ENCODE peak calls at places on chromosomes 3 and 15, in four cellular contexts. One of them, this sample, is unnamed.
A peak's percentile ranks its signal among the peaks of the same experiment; 100 is the strongest.

GRCh38 chr3:119015942-119016341 is 18.7 kb downstream of the IGSF11 start:
- DNase-seq in neural crest cell: no peak
- DNase-seq in A549: no peak
- DNase-seq in tibial nerve: no peak
- DNase-seq in this sample: no peak

GRCh38 chr3:32945136-32945535 is 6.3 kb upstream of the CCR4 start:
- DNase-seq in neural crest cell: no peak
- DNase-seq in A549: no peak
- DNase-seq in tibial nerve: no peak
- DNase-seq in this sample: no peak

GRCh38 chr15:66935121-66935520 is 130.3 kb upstream of the SMAD3 start:
- DNase-seq in neural crest cell: no peak
- DNase-seq in A549: no peak
- DNase-seq in tibial nerve: no peak
- DNase-seq in this sample: no peak

GRCh38 chr15:31393441-31394091 is 66.9 kb downstream of the KLF13 start:
- DNase-seq in neural crest cell: no peak
- DNase-seq in A549: no peak
- DNase-seq in tibial nerve: peak; percentile 13
- DNase-seq in this sample: no peak

GRCh38 chr15:73338606-73339388 is 30.0 kb downstream of the HCN4 start:
- DNase-seq in neural crest cell: no peak
- DNase-seq in A549: no peak
- DNase-seq in tibial nerve: no peak
- DNase-seq in this sample: no peak

GRCh38 chr3:186268616-186269448 is 93.2 kb downstream of the DGKG start:
- DNase-seq in neural crest cell: peak; percentile 12
- DNase-seq in A549: peak; percentile 48
- DNase-seq in tibial nerve: no peak
- DNase-seq in this sample: peak; percentile 37

GRCh38 chr15:76330281-76330680 is 6.3 kb upstream of the ISL2 start:
- DNase-seq in neural crest cell: peak; percentile 30
- DNase-seq in A549: peak; percentile 81
- DNase-seq in tibial nerve: peak; percentile 55
- DNase-seq in this sample: peak; percentile 50

GRCh38 chr3:65831733-65832425 is 206.8 kb downstream of the MAGI1 start:
- DNase-seq in neural crest cell: no peak
- DNase-seq in A549: no peak
- DNase-seq in tibial nerve: no peak
- DNase-seq in this sample: no peak

GRCh38 chr3:139887431-139887830 is 47.6 kb upstream of the CLSTN2 start:
- DNase-seq in neural crest cell: no peak
- DNase-seq in A549: no peak
- DNase-seq in tibial nerve: no peak
- DNase-seq in this sample: no peak

GRCh38 chr3:88985491-88985890 is 121.9 kb upstream of the EPHA3 start:
- DNase-seq in neural crest cell: no peak
- DNase-seq in A549: no peak
- DNase-seq in tibial nerve: no peak
- DNase-seq in this sample: no peak

GRCh38 chr15:58731756-58732535 is 17.6 kb downstream of the ADAM10 start:
- DNase-seq in neural crest cell: no peak
- DNase-seq in A549: peak; percentile 28
- DNase-seq in tibial nerve: peak; percentile 29
- DNase-seq in this sample: no peak

GRCh38 chr3:183434992-183435391 is 6.6 kb upstream of the MCF2L2 start:
- DNase-seq in neural crest cell: no peak
- DNase-seq in A549: no peak
- DNase-seq in tibial nerve: no peak
- DNase-seq in this sample: no peak

GRCh38 chr3:183437696-183438564 is 9.5 kb upstream of the MCF2L2 start:
- DNase-seq in neural crest cell: no peak
- DNase-seq in A549: no peak
- DNase-seq in tibial nerve: no peak
- DNase-seq in this sample: no peak

GRCh38 chr3:183434503-183434902 is 6.1 kb upstream of the MCF2L2 start:
- DNase-seq in neural crest cell: no peak
- DNase-seq in A549: no peak
- DNase-seq in tibial nerve: no peak
- DNase-seq in this sample: no peak

GRCh38 chr3:183437060-183437459 is 8.6 kb upstream of the MCF2L2 start:
- DNase-seq in neural crest cell: no peak
- DNase-seq in A549: no peak
- DNase-seq in tibial nerve: no peak
- DNase-seq in this sample: no peak

DNA sequence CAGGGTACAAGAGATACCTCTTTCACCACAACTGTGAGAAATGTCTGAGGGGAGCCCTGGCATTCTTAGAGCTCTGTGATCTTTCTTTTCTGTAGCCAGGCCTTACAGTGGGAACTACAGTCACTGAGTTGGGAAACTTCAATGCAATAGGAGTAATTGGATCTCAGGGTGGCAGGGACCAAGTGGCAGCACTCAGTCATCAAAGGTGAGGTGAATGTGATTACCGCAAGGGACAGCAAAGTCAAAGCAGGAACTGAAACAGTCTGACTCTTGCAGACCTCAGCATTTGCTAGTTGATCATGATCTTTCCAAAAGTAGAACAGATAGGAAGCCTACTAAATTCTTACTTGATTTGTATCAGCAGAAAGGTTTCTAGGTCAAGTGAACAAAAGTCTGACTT is 7.3 kb upstream of the MCF2L2 start:
- DNase-seq in neural crest cell: no peak
- DNase-seq in A549: no peak
- DNase-seq in tibial nerve: no peak
- DNase-seq in this sample: no peak
- TF ChIP-seq CTCF in neural crest cell: no peak
- TF ChIP-seq CTCF in A549: no peak
- TF ChIP-seq CTCF in tibial nerve: no peak
- TF ChIP-seq CTCF in this sample: no peak

DNA sequence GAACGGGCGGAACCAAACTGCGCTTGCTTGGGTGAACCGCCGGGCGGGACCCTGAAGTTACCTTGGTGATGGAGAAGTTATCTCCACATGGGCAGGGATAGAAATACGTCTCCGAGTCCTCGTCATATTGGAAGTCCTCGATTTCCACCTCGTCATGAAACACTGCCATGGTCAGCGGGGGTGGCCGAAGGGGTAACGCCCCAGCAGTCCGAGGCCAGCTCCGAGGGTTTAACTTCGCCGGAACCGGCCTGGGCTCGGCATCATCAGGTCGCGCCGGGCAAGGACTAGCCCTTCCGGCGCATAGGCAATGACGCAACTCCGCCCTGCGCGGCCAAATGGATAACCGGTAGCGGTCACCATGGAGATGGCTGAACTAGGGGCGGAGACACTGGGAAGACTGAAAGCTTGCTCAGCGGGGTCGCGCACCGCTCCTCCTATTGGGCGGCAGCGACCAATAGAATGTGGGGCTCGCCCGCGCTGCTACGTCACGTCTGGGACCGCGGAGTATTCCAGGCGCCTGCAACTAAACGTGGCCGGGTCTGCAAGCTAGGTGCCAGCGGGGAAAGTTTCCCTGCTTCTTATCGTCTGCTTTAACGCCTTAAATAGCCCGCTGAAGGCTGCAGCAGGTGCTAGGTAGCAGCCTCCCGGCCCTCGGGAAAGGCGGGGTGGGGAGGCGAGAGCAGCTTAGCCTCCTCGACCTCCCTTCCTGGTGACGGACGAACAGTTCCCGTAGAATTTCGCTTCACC is at the start of the genes DPH3 and OXNAD1:
- DNase-seq in neural crest cell: peak; percentile 96
- DNase-seq in A549: peak; percentile 99
- DNase-seq in tibial nerve: peak; percentile 100
- DNase-seq in this sample: peak; percentile 99
- TF ChIP-seq CTCF in neural crest cell: no peak
- TF ChIP-seq CTCF in A549: no peak
- TF ChIP-seq CTCF in tibial nerve: peak; percentile 70
- TF ChIP-seq CTCF in this sample: no peak

DNA sequence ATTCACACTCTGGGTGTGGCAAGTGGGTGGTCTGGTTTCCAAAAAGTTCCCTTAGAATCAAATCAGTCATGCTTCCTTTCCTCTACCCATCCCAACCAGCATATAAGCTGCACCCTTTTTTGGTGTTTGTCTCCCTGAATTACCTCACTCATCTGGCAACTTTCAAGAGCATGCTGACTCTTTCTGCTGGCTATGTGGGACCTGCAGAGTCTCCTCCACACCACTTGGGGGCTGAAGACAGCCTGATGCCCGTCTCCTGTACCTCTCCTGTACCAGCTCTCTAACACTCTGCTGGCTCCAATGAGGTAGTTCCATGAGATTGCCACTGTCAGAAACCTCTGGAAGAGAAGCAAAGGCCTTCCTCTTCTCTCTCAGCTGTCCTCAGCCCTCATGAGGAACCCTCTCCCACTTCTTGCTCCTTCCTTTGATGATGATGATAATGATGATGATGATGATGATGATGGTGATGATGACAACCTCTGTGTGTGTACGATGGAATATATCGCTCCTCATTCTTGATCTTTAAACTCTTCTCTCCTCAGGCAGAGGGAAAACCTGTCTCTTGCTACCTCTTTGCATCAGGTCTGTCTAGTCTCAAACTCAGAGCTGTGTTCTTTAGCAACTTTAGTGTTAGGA is 257.4 kb downstream of the ZNF621 start:
- DNase-seq in neural crest cell: no peak
- DNase-seq in A549: peak; percentile 27
- DNase-seq in tibial nerve: no peak
- DNase-seq in this sample: no peak
- TF ChIP-seq CTCF in neural crest cell: no peak
- TF ChIP-seq CTCF in A549: no peak
- TF ChIP-seq CTCF in tibial nerve: no peak
- TF ChIP-seq CTCF in this sample: no peak

GRCh38 chr15:69141286-69141701 is 19.1 kb upstream of the GLCE start:
- DNase-seq in neural crest cell: no peak
- DNase-seq in A549: peak; percentile 63
- DNase-seq in tibial nerve: no peak
- DNase-seq in this sample: no peak
- TF ChIP-seq CTCF in neural crest cell: peak; percentile 13
- TF ChIP-seq CTCF in A549: no peak
- TF ChIP-seq CTCF in tibial nerve: no peak
- TF ChIP-seq CTCF in this sample: no peak

DNA sequence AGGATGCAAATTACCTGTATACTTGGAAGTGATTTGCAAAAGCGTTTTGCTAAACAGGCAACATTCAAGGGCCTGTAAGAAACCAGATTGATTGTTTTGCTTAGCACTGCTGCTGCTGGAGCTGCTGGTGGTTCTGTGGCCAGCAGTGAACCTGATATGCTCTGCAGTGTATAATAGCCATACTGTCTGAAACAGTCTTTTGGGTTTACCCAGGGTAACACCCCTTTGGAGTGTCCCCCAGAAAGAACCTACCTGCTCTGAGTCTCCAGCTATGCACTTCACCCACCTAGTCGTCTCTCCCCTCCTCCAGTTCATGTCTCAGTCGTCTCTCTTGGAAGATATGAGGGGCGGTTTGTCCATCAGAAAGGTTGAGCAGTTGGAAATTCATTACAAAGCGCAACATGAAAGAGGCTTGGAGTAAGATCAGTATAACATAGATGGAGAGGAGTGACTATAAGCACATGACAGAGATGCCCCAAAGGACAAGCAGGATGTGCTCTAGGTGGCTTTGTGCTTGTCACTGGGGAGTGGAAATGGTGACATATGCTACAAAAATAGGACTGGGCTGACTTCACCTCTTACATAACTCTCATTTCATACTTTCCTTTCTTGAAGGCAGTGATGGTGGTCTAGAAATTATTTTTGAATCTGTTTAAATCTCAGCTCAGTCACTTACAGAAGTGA is 3.8 kb downstream of the MKRN2 start:
- DNase-seq in neural crest cell: no peak
- DNase-seq in A549: no peak
- DNase-seq in tibial nerve: no peak
- DNase-seq in this sample: no peak
- TF ChIP-seq CTCF in neural crest cell: no peak
- TF ChIP-seq CTCF in A549: no peak
- TF ChIP-seq CTCF in tibial nerve: no peak
- TF ChIP-seq CTCF in this sample: no peak

GRCh38 chr3:183823963-183824362 is 1.4 kb downstream of the MAP6D1 start:
- DNase-seq in neural crest cell: no peak
- DNase-seq in A549: no peak
- DNase-seq in tibial nerve: no peak
- DNase-seq in this sample: no peak

GRCh38 chr3:183824761-183825379 is 507 bp downstream of the MAP6D1 start:
- DNase-seq in neural crest cell: no peak
- DNase-seq in A549: no peak
- DNase-seq in tibial nerve: no peak
- DNase-seq in this sample: peak; percentile 53

GRCh38 chr3:183826854-183827253 is 1.5 kb upstream of the MAP6D1 start:
- DNase-seq in neural crest cell: no peak
- DNase-seq in A549: no peak
- DNase-seq in tibial nerve: no peak
- DNase-seq in this sample: no peak

GRCh38 chr3:183826448-183826847 is 1.1 kb upstream of the MAP6D1 start:
- DNase-seq in neural crest cell: no peak
- DNase-seq in A549: no peak
- DNase-seq in tibial nerve: no peak
- DNase-seq in this sample: peak; percentile 38

DNA sequence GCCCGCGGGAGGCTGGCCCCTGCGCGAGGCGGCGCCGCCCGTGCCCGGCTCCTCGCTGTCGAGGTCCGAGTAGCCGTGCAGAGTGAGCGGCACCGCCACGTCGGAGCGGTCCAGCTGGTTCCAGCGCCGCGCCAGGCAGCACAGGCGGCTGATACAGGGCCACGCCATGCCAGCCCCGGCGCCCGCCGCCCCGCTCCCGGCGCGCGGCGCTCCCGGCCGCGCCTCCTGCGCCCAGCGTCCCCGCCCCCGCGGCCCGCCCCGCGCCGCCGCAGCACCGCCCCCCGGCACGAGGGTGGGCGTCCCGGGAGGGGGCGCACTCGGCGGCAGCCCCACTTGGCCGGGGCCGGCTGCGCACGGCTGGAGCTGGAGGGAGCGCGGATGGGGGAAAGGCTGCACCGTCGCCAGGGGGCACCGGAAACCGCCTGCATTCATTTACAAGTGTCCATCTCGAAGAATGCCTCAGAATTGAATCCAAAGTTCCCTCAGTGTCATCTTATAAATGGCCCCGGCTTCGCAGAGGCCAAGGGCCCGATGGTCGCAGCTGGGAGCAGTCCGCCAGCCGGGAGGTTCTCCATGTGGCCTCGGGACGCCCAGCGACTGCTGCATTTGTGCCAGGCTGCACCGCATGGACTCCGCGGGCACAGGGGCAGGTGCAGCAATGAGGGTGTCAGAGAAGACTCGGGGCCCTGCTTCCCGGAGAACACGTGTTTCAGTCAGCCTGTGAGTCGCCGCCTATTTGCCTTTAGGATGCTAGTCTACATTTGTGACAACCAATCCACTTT is at the start of gene MAP6D1:
- DNase-seq in neural crest cell: peak; percentile 68
- DNase-seq in A549: peak; percentile 52
- DNase-seq in tibial nerve: no peak
- DNase-seq in this sample: peak; percentile 82
- TF ChIP-seq CTCF in neural crest cell: peak; percentile 59
- TF ChIP-seq CTCF in A549: peak; percentile 43
- TF ChIP-seq CTCF in tibial nerve: no peak
- TF ChIP-seq CTCF in this sample: peak; percentile 24

This sample was measured in glutamatergic neuron.